ENCODE peak calls at places on chromosome 7, in ten cellular contexts. X is CD8-positive, alpha-beta memory T cell; K is PC-3; R is CD4-positive, alpha-beta T cell; L is uterus; P is Peyer's patch; J is lower lobe of right lung; N is gastrocnemius medialis; M is mammary epithelial cell; T is spleen. Q is an unnamed sample.

GRCh38 chr7:3649678-3650445 is 348.8 kb downstream of the SDK1 start:
- DNase-seq in X (no peak), K (no peak), R (no peak), L (no peak), P (no peak), J (no peak), N (no peak), M (peak; percentile 2), T (no peak), Q (no peak)

GRCh38 chr7:154380771-154381170 is 328.6 kb downstream of the DPP6 start:
- DNase-seq in X (no peak), K (no peak), R (no peak), L (no peak), P (no peak), J (no peak), N (no peak), M (no peak), T (no peak), Q (no peak)

GRCh38 chr7:80054356-80054755 is 80.3 kb upstream of the GNAI1 start:
- DNase-seq in X (no peak), K (peak; percentile 58), R (no peak), L (no peak), P (no peak), J (no peak), N (no peak), M (peak; percentile 9), T (no peak), Q (no peak)

GRCh38 chr7:50359258-50359994 is 54.9 kb downstream of the IKZF1 start:
- DNase-seq in X (peak; percentile 36), K (no peak), R (no peak), L (no peak), P (no peak), J (no peak), N (no peak), M (no peak), T (no peak), Q (no peak)

GRCh38 chr7:100965051-100965722 is 4.2 kb upstream of the MUC12 start:
- DNase-seq in X (no peak), K (no peak), R (no peak), L (no peak), P (no peak), J (no peak), N (no peak), M (no peak), T (no peak), Q (no peak)

GRCh38 chr7:149261321-149261828 is 621 bp upstream of the ZNF783 start:
- DNase-seq in X (no peak), K (peak; percentile 62), R (no peak), L (no peak), P (peak; percentile 47), J (no peak), N (no peak), M (peak; percentile 76), T (no peak), Q (no peak)

GRCh38 chr7:156173346-156173745 is 361.1 kb upstream of the SHH start:
- DNase-seq in X (no peak), K (no peak), R (no peak), L (no peak), P (no peak), J (no peak), N (no peak), M (no peak), T (no peak), Q (no peak)

GRCh38 chr7:90111-91063 is 102.0 kb upstream of the FAM20C start:
- DNase-seq in X (no peak), K (peak; percentile 14), R (no peak), L (peak; percentile 31), P (no peak), J (no peak), N (no peak), M (peak; percentile 43), T (no peak), Q (no peak)

GRCh38 chr7:47422631-47423030 is 159.3 kb downstream of the TNS3 start:
- DNase-seq in X (no peak), K (no peak), R (no peak), L (no peak), P (peak; percentile 13), J (no peak), N (no peak), M (no peak), T (no peak), Q (no peak)

DNA sequence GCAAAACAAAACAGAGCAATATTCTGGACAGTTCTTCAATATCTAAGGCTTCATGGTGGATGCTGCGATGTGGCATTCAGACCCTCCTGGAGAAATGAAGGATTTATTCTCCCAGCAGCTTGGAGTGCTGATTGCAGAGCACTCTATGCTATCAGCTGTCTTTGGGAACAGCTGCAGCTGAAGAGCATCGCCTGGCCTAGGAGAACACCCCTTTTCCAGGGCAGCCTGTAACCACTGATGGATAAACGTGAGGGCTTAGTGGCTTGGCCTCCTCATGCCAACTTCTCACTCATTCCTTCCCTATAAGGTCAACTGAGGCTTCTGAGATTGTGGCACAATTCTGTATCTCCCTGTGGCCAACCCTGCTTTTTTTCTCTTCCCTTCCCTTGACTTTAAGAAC is 638.0 kb upstream of the CNTNAP2 start:
- DNase-seq in X (no peak), K (no peak), R (no peak), L (no peak), P (no peak), J (no peak), N (no peak), M (no peak), T (no peak), Q (no peak)
- H3K9me3 ChIP-seq in X (no peaks in the 10 kb centered on the region), K (no peaks in the 10 kb centered on the region), R (no peaks in the 10 kb centered on the region), L (no peaks in the 10 kb centered on the region), P (no peaks in the 10 kb centered on the region), J (no peaks in the 10 kb centered on the region), N (no peaks in the 10 kb centered on the region), M (peaks cover 4% of the 10 kb centered on the region), T (no peaks in the 10 kb centered on the region), Q (no peaks in the 10 kb centered on the region)

DNA sequence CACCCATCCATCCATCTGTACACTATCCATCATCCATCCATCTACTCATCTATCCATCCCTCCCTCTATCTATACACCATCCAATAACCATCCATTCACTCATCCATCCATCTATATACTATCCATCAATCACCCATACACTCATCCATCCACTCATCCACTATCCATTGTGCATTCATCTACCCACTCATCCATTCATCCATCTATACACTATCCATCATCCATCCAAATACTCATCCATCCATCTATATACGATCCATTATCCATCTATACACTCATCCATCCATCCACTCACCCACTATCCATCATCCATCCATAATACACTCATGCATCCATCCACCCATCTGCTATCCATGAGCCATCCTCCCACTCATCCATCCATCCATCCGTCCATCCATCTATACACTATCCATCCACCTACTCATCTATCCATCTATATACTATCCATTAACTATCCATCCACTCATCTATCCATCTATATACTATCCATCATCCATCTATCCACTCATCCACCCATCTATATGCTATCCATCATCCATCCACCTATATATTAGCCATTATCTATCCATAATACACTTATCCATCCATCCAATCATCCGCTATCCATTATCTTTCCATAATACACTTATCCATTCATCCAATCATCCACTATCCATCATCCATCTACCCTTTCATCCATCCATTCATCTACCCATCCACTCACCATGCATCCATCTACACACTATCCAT is 485.3 kb downstream of the DNAJB6 start:
- DNase-seq in X (no peak), K (no peak), R (no peak), L (no peak), P (no peak), J (no peak), N (no peak), M (no peak), T (no peak), Q (no peak)
- H3K9me3 ChIP-seq in X (no peaks in the 10 kb centered on the region), K (no peaks in the 10 kb centered on the region), R (no peaks in the 10 kb centered on the region), L (no peaks in the 10 kb centered on the region), P (no peaks in the 10 kb centered on the region), J (no peaks in the 10 kb centered on the region), N (no peaks in the 10 kb centered on the region), M (peaks cover 57% of the 10 kb centered on the region), T (no peaks in the 10 kb centered on the region), Q (no peaks in the 10 kb centered on the region)

GRCh38 chr7:157975401-157976372 is 611.9 kb downstream of the PTPRN2 start:
- DNase-seq in X (no peak), K (no peak), R (no peak), L (no peak), P (no peak), J (no peak), N (no peak), M (no peak), T (peak; percentile 56), Q (no peak)

GRCh38 chr7:157976406-157976805 is 611.2 kb downstream of the PTPRN2 start:
- DNase-seq in X (no peak), K (no peak), R (no peak), L (no peak), P (no peak), J (no peak), N (no peak), M (no peak), T (peak; percentile 34), Q (no peak)

GRCh38 chr7:157973971-157974677 is 613.5 kb downstream of the PTPRN2 start:
- DNase-seq in X (no peak), K (no peak), R (no peak), L (no peak), P (no peak), J (no peak), N (no peak), M (no peak), T (peak; percentile 53), Q (no peak)

GRCh38 chr7:157972914-157973313 is 614.7 kb downstream of the PTPRN2 start:
- DNase-seq in X (no peak), K (no peak), R (no peak), L (no peak), P (no peak), J (no peak), N (no peak), M (no peak), T (peak; percentile 33), Q (no peak)

DNA sequence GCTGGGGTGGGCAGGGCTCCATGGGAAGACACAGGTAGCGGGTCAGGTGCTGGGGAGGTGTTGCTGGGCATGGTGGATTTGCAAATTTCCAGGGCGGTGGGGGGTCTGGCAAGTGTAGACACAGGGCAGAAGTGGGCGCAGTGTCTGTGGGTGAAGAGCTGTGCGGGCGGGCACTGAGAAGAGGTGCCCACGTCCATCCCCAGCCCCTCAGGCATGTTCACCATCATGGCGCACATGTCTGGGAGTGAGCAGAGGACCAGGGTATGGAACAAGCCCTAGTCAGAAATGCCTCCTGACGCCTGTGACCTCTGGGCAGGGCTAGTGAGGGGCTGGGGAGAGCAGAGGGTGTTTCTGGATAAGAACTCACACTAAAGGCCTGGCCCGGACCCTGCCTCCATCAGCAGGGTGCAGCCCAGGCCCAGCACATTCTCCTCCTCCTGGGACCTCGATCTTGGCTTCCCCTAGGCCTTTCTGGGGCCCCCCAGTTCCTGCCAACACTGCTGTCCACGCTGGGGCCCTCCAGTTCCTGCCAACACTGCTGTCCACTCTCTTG is 612.9 kb downstream of the PTPRN2 start:
- DNase-seq in X (no peak), K (no peak), R (no peak), L (no peak), P (no peak), J (no peak), N (no peak), M (no peak), T (peak; percentile 57), Q (no peak)
- H3K9me3 ChIP-seq in X (no peaks in the 10 kb centered on the region), K (no peaks in the 10 kb centered on the region), R (peaks cover 42% of the 10 kb centered on the region), L (no peaks in the 10 kb centered on the region), P (peaks cover 17% of the 10 kb centered on the region), J (peaks cover 22% of the 10 kb centered on the region), N (no peaks in the 10 kb centered on the region), M (peaks cover 32% of the 10 kb centered on the region), T (peaks cover 40% of the 10 kb centered on the region), Q (no peaks in the 10 kb centered on the region)

DNA sequence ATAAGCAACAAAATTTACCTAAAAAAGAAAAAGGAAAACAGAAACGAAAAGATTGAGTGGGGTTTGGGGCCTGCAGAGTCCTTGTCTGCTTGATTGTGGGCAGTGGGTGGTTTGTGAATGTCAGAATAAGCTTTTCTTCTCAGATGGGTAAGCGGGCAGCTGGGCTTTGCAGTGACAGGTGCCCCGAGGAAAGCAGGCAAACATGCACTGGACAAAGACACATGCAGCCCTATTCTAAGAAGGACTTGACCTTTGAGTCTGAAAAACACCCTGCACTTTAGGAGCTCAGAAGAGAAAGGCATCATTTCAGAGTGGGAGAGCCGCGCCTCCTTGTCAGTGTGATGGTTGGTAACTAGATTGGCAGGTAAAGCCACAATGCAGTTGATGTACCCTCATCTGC is 562.7 kb downstream of the PTPRN2 start:
- DNase-seq in X (no peak), K (no peak), R (peak; percentile 10), L (no peak), P (peak; percentile 10), J (no peak), N (no peak), M (no peak), T (no peak), Q (no peak)
- H3K9me3 ChIP-seq in X (no peaks in the 10 kb centered on the region), K (no peaks in the 10 kb centered on the region), R (no peaks in the 10 kb centered on the region), L (no peaks in the 10 kb centered on the region), P (no peaks in the 10 kb centered on the region), J (no peaks in the 10 kb centered on the region), N (no peaks in the 10 kb centered on the region), M (peaks cover 36% of the 10 kb centered on the region), T (no peaks in the 10 kb centered on the region), Q (no peaks in the 10 kb centered on the region)